ENCODE peak calls at places on chromosome 19, in five cellular contexts. H is A549, J is adrenal gland, F is AG09309, N is fibroblast of lung. I is an unnamed sample.

GRCh38 chr19:29660835-29661234 is 4.4 kb upstream of the PLEKHF1 start:
- DNase-seq in H (no peak), J (no peak), F (no peak), N (no peak), I (no peak)

GRCh38 chr19:18208098-18208951 is 4.5 kb upstream of the RAB3A start:
- DNase-seq in H (peak), J (peak), F (peak), N (peak), I (no peak)

GRCh38 chr19:40139533-40140287 is 49.0 kb upstream of the ZNF780A start:
- DNase-seq in H (peak), J (no peak), F (peak), N (peak), I (peak)

GRCh38 chr19:7534531-7534980 is 961 bp upstream of the PNPLA6 start:
- DNase-seq in H (peak), J (peak), F (peak), N (peak), I (peak)

GRCh38 chr19:54035215-54036178 is 28.2 kb downstream of the VSTM1 start:
- DNase-seq in H (peak), J (no peak), F (peak), N (peak), I (peak)

GRCh38 chr19:54133312-54133956 is 4.1 kb upstream of the CNOT3 start:
- DNase-seq in H (peak), J (peak), F (no peak), N (no peak), I (no peak)

GRCh38 chr19:37973666-37974065 is 66.7 kb downstream of the SIPA1L3 start:
- DNase-seq in H (no peak), J (no peak), F (no peak), N (no peak), I (no peak)

GRCh38 chr19:55173717-55174409 is 6.2 kb downstream of the SYT5 start:
- DNase-seq in H (peak), J (peak), F (peak), N (peak), I (no peak)

GRCh38 chr19:44109458-44109857 is 3.7 kb upstream of the ZNF225 start:
- DNase-seq in H (no peak), J (no peak), F (no peak), N (no peak), I (no peak)

GRCh38 chr19:41239363-41239762 is 20.3 kb downstream of the AXL start:
- DNase-seq in H (no peak), J (no peak), F (no peak), N (no peak), I (no peak)

GRCh38 chr19:42443944-42444398 is 1.2 kb upstream of the CXCL17 start:
- DNase-seq in H (no peak), J (no peak), F (no peak), N (no peak), I (no peak)

GRCh38 chr19:10115392-10116084 is 4.0 kb downstream of the P2RY11 start:
- DNase-seq in H (no peak), J (no peak), F (no peak), N (no peak), I (no peak)

GRCh38 chr19:38993271-38993670 is 17.7 kb upstream of the FBXO17 start:
- DNase-seq in H (peak), J (peak), F (no peak), N (no peak), I (no peak)

GRCh38 chr19:53927745-53928144 is 18.7 kb downstream of the CACNG7 start:
- DNase-seq in H (peak), J (peak), F (peak), N (peak), I (peak)

GRCh38 chr19:32266453-32266852 is 79.0 kb upstream of the ZNF507 start:
- DNase-seq in H (no peak), J (no peak), F (no peak), N (no peak), I (no peak)

GRCh38 chr19:20840371-20840770 is 64.3 kb downstream of the ZNF66 start:
- DNase-seq in H (no peak), J (no peak), F (no peak), N (no peak), I (no peak)

DNA sequence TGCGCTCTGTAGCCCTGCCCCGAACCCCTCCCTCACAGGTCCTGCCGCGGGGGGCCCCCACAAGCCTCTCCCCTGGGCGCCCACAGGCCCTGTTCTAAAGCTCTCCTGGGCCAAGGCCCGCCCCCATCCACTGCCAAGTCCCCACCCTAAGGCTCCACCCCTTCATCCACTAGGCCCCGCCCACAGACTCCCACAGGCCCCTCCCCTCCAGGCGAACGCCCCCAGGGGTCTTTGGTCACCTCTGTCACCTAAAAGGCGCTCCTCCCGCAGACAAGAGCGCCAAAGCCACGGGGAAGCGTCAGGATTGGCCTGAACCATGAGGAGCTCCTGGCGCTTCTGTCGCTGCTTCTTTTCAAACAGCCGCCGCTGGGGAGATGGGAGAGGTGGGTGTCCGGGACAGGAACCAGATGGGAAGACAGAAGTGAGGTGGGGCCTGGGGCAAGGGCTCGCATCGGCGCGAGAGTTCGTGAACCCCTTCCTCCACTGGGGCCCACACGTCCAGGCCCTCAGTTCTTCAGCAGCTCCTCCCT is 2.3 kb downstream of the TULP2 start:
- DNase-seq in H (no peak), J (peak), F (no peak), N (peak), I (no peak)
- H3K4me3 ChIP-seq in H (no peak), J (no peak), F (no peak), N (peak), I (no peak)

GRCh38 chr19:15447057-15447456 is 2.7 kb downstream of the WIZ start:
- DNase-seq in H (no peak), J (no peak), F (no peak), N (no peak), I (no peak)
- H3K4me3 ChIP-seq in H (no peak), J (no peak), F (no peak), N (no peak), I (no peak)

GRCh38 chr19:12140545-12141404 is 625 bp upstream of the ZNF20 start:
- DNase-seq in H (peak), J (peak), F (peak), N (peak), I (peak)
- H3K4me3 ChIP-seq in H (no peak), J (peak), F (peak), N (peak), I (peak)

GRCh38 chr19:35119091-35119490 is 3.5 kb downstream of the FXYD3 start:
- DNase-seq in H (no peak), J (no peak), F (no peak), N (no peak), I (no peak)
- H3K4me3 ChIP-seq in H (no peak), J (no peak), F (no peak), N (no peak), I (no peak)

GRCh38 chr19:47112664-47113445 is 721 bp downstream of the ZC3H4 start:
- DNase-seq in H (peak), J (peak), F (peak), N (peak), I (peak)
- H3K4me3 ChIP-seq in H (peak), J (peak), F (peak), N (peak), I (peak)

GRCh38 chr19:3945838-3946237 is 13.0 kb downstream of the NMRK2 start:
- DNase-seq in H (no peak), J (no peak), F (no peak), N (peak), I (no peak)

GRCh38 chr19:3950871-3951861 is 18.3 kb downstream of the NMRK2 start:
- DNase-seq in H (no peak), J (no peak), F (no peak), N (peak), I (no peak)

GRCh38 chr19:3954107-3954506 is 16.8 kb downstream of the DAPK3 start:
- DNase-seq in H (no peak), J (no peak), F (no peak), N (no peak), I (no peak)

GRCh38 chr19:3949997-3950859 is 17.4 kb downstream of the NMRK2 start:
- DNase-seq in H (no peak), J (no peak), F (no peak), N (no peak), I (no peak)

GRCh38 chr19:3949294-3949693 is 16.4 kb downstream of the NMRK2 start:
- DNase-seq in H (no peak), J (no peak), F (no peak), N (no peak), I (no peak)
- H3K4me3 ChIP-seq in H (no peak), J (no peak), F (no peak), N (no peak), I (no peak)

DNA sequence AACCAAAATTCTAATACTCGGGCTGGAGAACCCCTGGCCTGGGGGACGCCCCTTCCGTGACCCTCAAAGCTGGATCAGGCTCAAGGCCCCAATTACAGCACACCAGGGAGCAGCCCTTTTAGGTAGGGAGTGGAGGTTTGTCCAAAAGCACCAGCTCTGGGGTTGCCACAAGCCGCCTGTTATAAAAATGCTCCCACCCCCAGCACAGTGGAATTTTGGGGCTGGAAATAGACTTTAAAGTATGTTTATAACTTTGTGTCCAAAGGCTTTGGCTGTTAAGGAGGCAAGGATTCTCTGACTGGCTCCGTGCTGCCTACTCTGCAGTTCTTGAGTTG is 564 bp upstream of the GMIP start:
- DNase-seq in H (no peak), J (no peak), F (no peak), N (no peak), I (no peak)
- H3K4me3 ChIP-seq in H (peak), J (peak), F (peak), N (peak), I (peak)

DNA sequence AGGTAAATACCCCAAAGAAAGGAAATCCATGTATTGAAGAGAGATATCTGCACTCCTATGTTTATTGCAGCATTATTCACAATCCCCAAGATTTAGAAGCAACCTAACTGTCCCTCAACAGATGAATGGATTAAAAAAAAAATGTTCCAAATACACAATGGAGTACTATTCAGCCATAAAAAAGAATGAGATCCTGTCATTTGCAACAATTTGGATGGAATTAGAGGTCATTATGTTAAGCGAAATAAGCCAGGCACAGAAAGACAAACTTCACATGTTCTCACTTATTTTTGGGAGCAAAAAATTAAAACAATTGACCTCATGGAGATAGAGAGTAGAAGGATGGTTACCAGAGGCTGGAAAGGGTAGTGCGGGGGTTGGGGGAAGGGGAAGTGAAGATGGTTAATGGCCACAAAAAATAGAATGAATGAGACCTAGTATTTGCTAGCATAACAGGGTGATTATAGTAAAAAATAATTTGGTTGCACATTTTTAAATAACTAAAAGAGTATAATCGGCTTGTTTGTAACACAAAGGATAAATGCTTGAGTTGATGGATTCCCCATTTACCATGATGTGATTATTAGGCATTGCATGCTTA is 9.7 kb upstream of the ZNF709 start:
- DNase-seq in H (no peak), J (no peak), F (no peak), N (no peak), I (no peak)
- H3K4me3 ChIP-seq in H (no peak), J (no peak), F (no peak), N (no peak), I (no peak)